ENCODE peak calls at places on chromosomes 13 and 19, in eight cellular contexts. H is hypothalamus; P is iris pigment epithelial cell; U is stimulated activated CD4-positive, alpha-beta T cell treated with anti-CD3 and anti-CD28 coated beads, Interleukin-1b, Interleukin-23, amount 100 ng/mL, for 24 hours; R is AG04449; W is cortex of kidney; Y is GOT3; I is activated naive CD8-positive, alpha-beta T cell treated with anti-CD3 and anti-CD28 coated beads for 36 hours. G is an unnamed sample.

GRCh38 chr13:97566907-97567306 is 132.9 kb downstream of the RAP2A start:
- DNase-seq in H (no peak), P (no peak), U (no peak), R (no peak), W (no peak), Y (no peak), I (no peak), G (no peak)

GRCh38 chr19:51337861-51338562 is 3.9 kb downstream of the VSIG10L start:
- DNase-seq in H (no peak), P (no peak), U (no peak), R (no peak), W (no peak), Y (no peak), I (no peak), G (no peak)

GRCh38 chr19:7636317-7636690 is 606 bp upstream of the STXBP2 start:
- DNase-seq in H (no peak), P (no peak), U (no peak), R (no peak), W (no peak), Y (no peak), I (no peak), G (no peak)

GRCh38 chr19:29617336-29618266 is 11.5 kb downstream of the POP4 start:
- DNase-seq in H (no peak), P (no peak), U (no peak), R (no peak), W (no peak), Y (no peak), I (no peak), G (no peak)

GRCh38 chr13:106922384-106922783 is 354.4 kb upstream of the ARGLU1 start:
- DNase-seq in H (no peak), P (no peak), U (no peak), R (no peak), W (no peak), Y (no peak), I (no peak), G (no peak)

GRCh38 chr13:99086149-99086868 is 108.4 kb upstream of the DOCK9 start:
- DNase-seq in H (no peak), P (peak), U (peak), R (no peak), W (no peak), Y (no peak), I (peak), G (peak)

GRCh38 chr19:48642862-48643261 is 3.1 kb downstream of the CA11 start:
- DNase-seq in H (no peak), P (no peak), U (no peak), R (no peak), W (no peak), Y (no peak), I (no peak), G (no peak)

GRCh38 chr19:40610396-40611064 is 9.4 kb downstream of the LTBP4 start:
- DNase-seq in H (no peak), P (no peak), U (peak), R (no peak), W (no peak), Y (no peak), I (peak), G (no peak)

GRCh38 chr13:110005563-110005962 is 219.2 kb upstream of the IRS2 start:
- DNase-seq in H (no peak), P (no peak), U (no peak), R (no peak), W (no peak), Y (no peak), I (no peak), G (no peak)

GRCh38 chr19:33273881-33274662 is 28.3 kb downstream of the CEBPA start:
- DNase-seq in H (no peak), P (peak), U (peak), R (peak), W (no peak), Y (no peak), I (peak), G (no peak)

GRCh38 chr19:18856385-18857126 is 24.8 kb downstream of the UPF1 start:
- DNase-seq in H (peak), P (peak), U (no peak), R (no peak), W (no peak), Y (no peak), I (no peak), G (no peak)

GRCh38 chr13:110356362-110356761 is 49.3 kb downstream of the COL4A2 start:
- DNase-seq in H (no peak), P (no peak), U (no peak), R (no peak), W (no peak), Y (no peak), I (no peak), G (no peak)

GRCh38 chr13:107881362-107881761 is 334.0 kb downstream of the LIG4 start:
- DNase-seq in H (no peak), P (peak), U (no peak), R (no peak), W (no peak), Y (no peak), I (no peak), G (no peak)

GRCh38 chr13:41716236-41716635 is 244.7 kb downstream of the VWA8 start:
- DNase-seq in H (no peak), P (no peak), U (no peak), R (no peak), W (no peak), Y (no peak), I (no peak), G (no peak)

GRCh38 chr19:6736169-6736916 is 1.0 kb downstream of the GPR108 start:
- DNase-seq in H (peak), P (peak), U (peak), R (peak), W (no peak), Y (peak), I (peak), G (peak)

GRCh38 chr13:33610471-33611015 is 207.4 kb upstream of the RFC3 start:
- DNase-seq in H (peak), P (peak), U (peak), R (no peak), W (no peak), Y (peak), I (peak), G (no peak)

GRCh38 chr13:110915874-110916670 is 1.2 kb upstream of the ANKRD10 start:
- DNase-seq in H (no peak), P (peak), U (no peak), R (no peak), W (no peak), Y (no peak), I (no peak), G (no peak)

GRCh38 chr19:12834976-12835757 is 788 bp upstream of the RTBDN start:
- DNase-seq in H (no peak), P (no peak), U (no peak), R (no peak), W (no peak), Y (no peak), I (peak), G (no peak)

GRCh38 chr13:80945328-80945727 is 604.4 kb upstream of the SPRY2 start:
- DNase-seq in H (peak), P (no peak), U (no peak), R (no peak), W (no peak), Y (no peak), I (no peak), G (no peak)